ENCODE peak calls at places on chromosome 16, in seven cellular contexts. P is mesenchymal stem cell, O is IMR-90, Z is neuronal stem cell, T is H9, U is H1, K is mesendoderm. Y is an unnamed sample.

GRCh38 chr16:24858219-24859041 is 12.7 kb downstream of the SLC5A11 start:
- DNase-seq in P (peak), U (peak), O (peak), T (peak), Z (peak), K (peak), Y (peak)

GRCh38 chr16:2745116-2745890 is 7.1 kb upstream of the SRRM2 start:
- DNase-seq in U (no peak), K (no peak), O (no peak), T (no peak), Z (no peak), P (no peak), Y (no peak)

GRCh38 chr16:47142469-47143328 is 1.0 kb downstream of the NETO2 start:
- DNase-seq in O (peak), P (peak), K (peak), U (no peak), T (peak), Z (peak), Y (peak)

GRCh38 chr16:81523387-81524115 is 78.9 kb downstream of the CMIP start:
- DNase-seq in O (peak), T (no peak), P (no peak), Z (no peak), U (no peak), K (peak), Y (peak)

GRCh38 chr16:57612494-57612893 is 15.9 kb upstream of the ADGRG1 start:
- DNase-seq in P (no peak), K (no peak), Z (no peak), T (peak), U (peak), O (no peak), Y (no peak)

GRCh38 chr16:74601131-74601871 is 5.6 kb downstream of the GLG1 start:
- DNase-seq in T (no peak), U (no peak), P (no peak), K (no peak), Z (no peak), O (no peak), Y (no peak)

GRCh38 chr16:65327346-65327745 is 205.5 kb upstream of the CDH11 start:
- DNase-seq in U (no peak), K (no peak), O (no peak), P (no peak), T (no peak), Z (no peak), Y (no peak)

GRCh38 chr16:66984902-66985311 is 3.5 kb upstream of the CES4A start:
- DNase-seq in O (no peak), Z (no peak), P (no peak), T (no peak), U (no peak), K (no peak), Y (no peak)

GRCh38 chr16:25841776-25842175 is 150.0 kb downstream of the HS3ST4 start:
- DNase-seq in Z (no peak), P (no peak), K (no peak), O (no peak), T (no peak), U (no peak), Y (no peak)

GRCh38 chr16:81731636-81732035 is 47.5 kb upstream of the PLCG2 start:
- DNase-seq in T (no peak), U (no peak), K (no peak), O (no peak), P (no peak), Z (no peak), Y (no peak)

GRCh38 chr16:85728879-85729278 is 22.0 kb downstream of the C16orf74 start:
- DNase-seq in K (peak), T (peak), Z (no peak), U (peak), P (no peak), O (no peak), Y (no peak)

GRCh38 chr16:29686740-29687327 is 7.9 kb downstream of the QPRT start:
- DNase-seq in P (no peak), T (no peak), K (no peak), O (no peak), U (no peak), Z (no peak), Y (no peak)

GRCh38 chr16:50538411-50539052 is 9.7 kb upstream of the NKD1 start:
- DNase-seq in Z (no peak), K (peak), U (no peak), O (no peak), P (no peak), T (peak), Y (peak)

GRCh38 chr16:26263406-26263805 is 571.6 kb downstream of the HS3ST4 start:
- DNase-seq in K (peak), Z (no peak), O (no peak), U (no peak), P (no peak), T (no peak), Y (no peak)

GRCh38 chr16:51607202-51607756 is 456.2 kb upstream of the SALL1 start:
- DNase-seq in Z (no peak), T (no peak), P (no peak), K (no peak), U (no peak), O (no peak), Y (no peak)

GRCh38 chr16:67084345-67085028 is 25.3 kb upstream of the PHAF1 start:
- DNase-seq in K (no peak), O (peak), U (no peak), T (no peak), P (peak), Z (no peak), Y (no peak)

GRCh38 chr16:15041260-15042011 is 14.4 kb downstream of the NTAN1 start:
- DNase-seq in P (no peak), K (peak), Z (no peak), O (peak), T (peak), U (no peak), Y (no peak)

GRCh38 chr16:7352114-7352513 is 19.5 kb downstream of the RBFOX1 start:
- DNase-seq in K (no peak), U (no peak), O (no peak), P (no peak), T (no peak), Z (no peak), Y (no peak)

GRCh38 chr16:22923491-22923890 is 109.5 kb downstream of the HS3ST2 start:
- DNase-seq in U (no peak), K (no peak), P (no peak), Z (no peak), O (no peak), T (no peak), Y (no peak)

GRCh38 chr16:59527206-59527997 is 793.3 kb upstream of the GOT2 start:
- DNase-seq in K (peak), Z (no peak), U (no peak), P (peak), T (no peak), O (peak), Y (no peak)

GRCh38 chr16:85615852-85616607 is 2.9 kb downstream of the GSE1 start:
- DNase-seq in K (peak), O (peak), U (peak), P (peak), T (peak), Z (peak), Y (peak)

GRCh38 chr16:14405611-14406537 is 224.2 kb downstream of the PARN start:
- DNase-seq in P (no peak), U (peak), K (peak), O (no peak), T (peak), Z (peak), Y (no peak)

GRCh38 chr16:79932564-79932963 is 332.0 kb upstream of the MAF start:
- DNase-seq in U (no peak), Z (no peak), O (no peak), T (no peak), P (no peak), K (no peak), Y (no peak)

DNA sequence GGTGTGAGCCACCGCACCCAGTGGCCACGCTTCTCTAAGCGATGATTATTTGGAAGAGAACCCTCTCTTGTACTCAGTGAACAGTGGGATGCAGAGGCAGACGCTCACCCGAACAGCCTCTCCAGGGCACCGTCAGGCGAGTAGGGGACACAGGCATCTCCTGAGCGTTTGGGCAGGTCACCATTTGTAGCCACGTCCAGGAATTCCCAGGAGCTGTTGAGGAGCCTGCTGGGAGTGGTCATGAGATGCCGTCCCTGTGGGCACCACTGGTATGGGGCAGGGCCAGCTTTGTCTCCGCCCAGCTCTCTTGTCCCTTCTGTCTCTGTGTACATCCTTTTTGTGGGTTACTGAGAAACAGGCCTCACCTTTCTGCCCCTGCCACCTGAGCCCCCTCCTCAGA is 81.3 kb upstream of the ZNF469 start:
- DNase-seq in K (no peak), P (no peak), Z (no peak), O (no peak), T (no peak), U (no peak), Y (no peak)
- H2AK5ac ChIP-seq in K (no peak), P (no peak), Z (no peak), O (peak), T (no peak), U (no peak), Y (no peak)

DNA sequence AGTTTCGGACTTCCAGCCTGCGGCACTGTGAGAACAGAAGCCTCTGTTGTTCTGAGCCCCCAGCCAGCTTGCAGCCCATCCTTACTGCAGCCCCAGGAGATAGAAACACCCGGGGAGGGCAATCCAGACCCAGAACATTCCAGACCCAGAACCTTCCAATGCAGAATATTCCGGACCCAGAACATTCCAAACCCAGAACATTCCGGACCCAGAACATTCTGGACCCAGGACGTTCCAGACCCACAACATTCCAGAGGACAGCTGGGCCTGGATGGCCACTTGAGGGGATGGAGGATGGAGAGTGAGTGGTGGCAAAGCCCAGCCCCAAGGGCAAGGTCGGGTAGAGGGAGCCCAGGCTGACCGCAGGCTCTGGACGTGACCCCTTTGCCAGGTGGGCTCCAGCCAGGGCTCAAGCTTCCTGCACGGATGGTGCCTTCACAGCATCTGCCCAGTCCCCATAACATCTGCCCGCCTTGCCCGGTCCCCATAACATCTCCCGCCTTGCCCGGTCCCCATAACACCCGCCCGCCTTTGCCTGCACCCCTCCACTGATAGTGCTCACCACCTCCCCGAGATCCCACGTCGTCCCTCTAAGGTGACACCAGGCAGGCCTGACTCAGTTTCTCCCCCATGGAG is 3.5 kb downstream of the CBFA2T3 start:
- DNase-seq in P (no peak), T (no peak), O (no peak), K (no peak), U (no peak), Z (no peak), Y (no peak)
- H2BK120ac ChIP-seq in P (no peak), T (no peak), O (no peak), K (no peak), U (no peak), Z (no peak), Y (no peak)

DNA sequence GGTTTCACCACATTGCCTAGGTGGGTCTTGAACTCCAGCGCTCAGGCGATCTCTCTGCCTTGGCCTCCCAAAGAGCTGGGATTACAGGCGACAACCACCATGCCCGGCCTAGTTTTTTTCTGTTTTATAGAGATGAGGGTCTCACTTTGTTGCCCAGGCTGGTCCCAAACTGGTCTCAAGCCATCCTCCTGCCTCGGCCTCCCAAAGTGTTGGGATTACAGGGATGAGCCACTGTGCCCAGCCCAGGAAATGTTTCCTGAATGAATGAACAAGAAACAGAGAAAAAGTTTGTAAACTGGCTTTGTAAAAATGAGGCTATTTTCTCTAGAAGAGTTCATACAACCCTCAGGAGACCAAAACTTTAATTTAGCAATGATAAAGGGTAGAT is 68.0 kb downstream of the WWP2 start:
- DNase-seq in Z (no peak), K (no peak), U (no peak), T (no peak), P (no peak), O (no peak), Y (no peak)
- H2AK5ac ChIP-seq in Z (no peak), K (no peak), U (no peak), T (no peak), P (peak), O (peak), Y (no peak)

GRCh38 chr16:87056551-87056950 is 260.6 kb downstream of the C16orf95 start:
- DNase-seq in O (no peak), U (no peak), K (peak), P (no peak), Z (no peak), T (peak), Y (no peak)
- H2BK120ac ChIP-seq in O (no peak), U (no peak), K (no peak), P (no peak), Z (no peak), T (no peak), Y (no peak)

DNA sequence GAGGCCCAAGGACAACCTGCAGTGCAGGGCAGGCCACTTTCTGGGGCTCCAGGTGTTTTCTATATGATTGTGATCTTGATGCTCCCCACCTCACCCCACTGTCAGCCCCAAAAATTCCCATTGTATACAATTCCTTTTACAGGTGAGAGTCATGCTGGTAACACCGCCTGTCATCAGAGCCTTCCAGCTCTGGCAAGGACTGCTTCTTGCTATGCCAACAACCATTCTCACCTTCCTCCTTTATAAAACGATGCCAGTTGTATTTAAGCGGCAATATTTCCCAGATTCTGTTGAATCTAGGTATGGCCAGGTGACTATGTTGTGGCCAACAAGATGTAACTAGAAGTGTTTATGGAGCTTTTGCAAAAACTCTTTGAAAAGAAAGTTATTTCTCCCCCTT is 30.4 kb upstream of the CALB2 start:
- DNase-seq in Z (no peak), O (no peak), K (no peak), U (no peak), P (no peak), T (no peak), Y (no peak)
- H2AK5ac ChIP-seq in Z (no peak), O (no peak), K (no peak), U (no peak), P (no peak), T (no peak), Y (no peak)

Y was measured in trophoblast cell.